ENCODE peak calls at places on chromosomes 7 and 10, in seven cellular contexts. W is stomach, E is breast epithelium, H is HCT116, M is K562, B is transverse colon, C is endothelial cell of umbilical vein. I is an unnamed sample.

GRCh38 chr10:94279835-94280709 is 82.7 kb downstream of the NOC3L start:
- DNase-seq in W (peak; percentile 32), E (no peak), H (peak; percentile 24), M (peak; percentile 63), B (peak; percentile 46), C (peak; percentile 72), I (no peak)

GRCh38 chr10:45460235-45460878 is 86.3 kb downstream of the ALOX5 start:
- DNase-seq in W (no peak), E (no peak), H (no peak), M (no peak), B (peak; percentile 37), C (no peak), I (no peak)

GRCh38 chr7:44309271-44310091 is 15.9 kb downstream of the CAMK2B start:
- DNase-seq in W (peak; percentile 67), E (peak; percentile 60), H (no peak), M (peak; percentile 58), B (peak; percentile 46), C (peak; percentile 56), I (peak; percentile 93)

GRCh38 chr10:101014966-101015581 is 15.5 kb downstream of the LZTS2 start:
- DNase-seq in W (no peak), E (no peak), H (no peak), M (peak; percentile 21), B (no peak), C (no peak), I (no peak)

GRCh38 chr7:121313220-121313792 is 15.5 kb upstream of the WNT16 start:
- DNase-seq in W (no peak), E (no peak), H (no peak), M (no peak), B (peak; percentile 29), C (no peak), I (no peak)

GRCh38 chr7:10855583-10855982 is 118.1 kb upstream of the PHF14 start:
- DNase-seq in W (no peak), E (no peak), H (no peak), M (no peak), B (no peak), C (no peak), I (peak; percentile 59)

GRCh38 chr7:159030490-159031134 is 114.1 kb downstream of the VIPR2 start:
- DNase-seq in W (peak; percentile 64), E (peak; percentile 61), H (peak; percentile 27), M (peak; percentile 87), B (peak; percentile 56), C (peak; percentile 19), I (peak; percentile 60)

GRCh38 chr7:14403587-14403986 is 414.1 kb upstream of the ETV1 start:
- DNase-seq in W (no peak), E (no peak), H (no peak), M (no peak), B (no peak), C (no peak), I (no peak)

GRCh38 chr7:127881564-127881963 is 149.7 kb downstream of the LRRC4 start:
- DNase-seq in W (no peak), E (no peak), H (no peak), M (no peak), B (no peak), C (no peak), I (no peak)

GRCh38 chr7:84202855-84203254 is 8.3 kb upstream of the SEMA3A start:
- DNase-seq in W (no peak), E (no peak), H (no peak), M (no peak), B (no peak), C (no peak), I (no peak)

GRCh38 chr7:123961731-123962130 is 36.7 kb downstream of the SPAM1 start:
- DNase-seq in W (no peak), E (no peak), H (no peak), M (no peak), B (no peak), C (no peak), I (no peak)

GRCh38 chr10:79295593-79295992 is 51.7 kb upstream of the PPIF start:
- DNase-seq in W (no peak), E (no peak), H (no peak), M (no peak), B (peak; percentile 36), C (no peak), I (no peak)

GRCh38 chr10:133442967-133443924 is 10.5 kb upstream of the SCART1 start:
- DNase-seq in W (no peak), E (peak; percentile 33), H (no peak), M (no peak), B (no peak), C (no peak), I (no peak)

GRCh38 chr7:73647725-73648592 is 19.7 kb upstream of the VPS37D start:
- DNase-seq in W (peak; percentile 28), E (no peak), H (no peak), M (no peak), B (peak; percentile 83), C (no peak), I (peak; percentile 87)

GRCh38 chr7:51543801-51544553 is 227.4 kb upstream of the COBL start:
- DNase-seq in W (no peak), E (no peak), H (no peak), M (no peak), B (no peak), C (no peak), I (no peak)

GRCh38 chr10:62545667-62546066 is 171.5 kb downstream of the ZNF365 start:
- DNase-seq in W (no peak), E (no peak), H (no peak), M (no peak), B (no peak), C (no peak), I (peak; percentile 26)

GRCh38 chr7:26705567-26705966 is 158.8 kb downstream of the SKAP2 start:
- DNase-seq in W (no peak), E (no peak), H (no peak), M (no peak), B (no peak), C (peak; percentile 96), I (no peak)

DNA sequence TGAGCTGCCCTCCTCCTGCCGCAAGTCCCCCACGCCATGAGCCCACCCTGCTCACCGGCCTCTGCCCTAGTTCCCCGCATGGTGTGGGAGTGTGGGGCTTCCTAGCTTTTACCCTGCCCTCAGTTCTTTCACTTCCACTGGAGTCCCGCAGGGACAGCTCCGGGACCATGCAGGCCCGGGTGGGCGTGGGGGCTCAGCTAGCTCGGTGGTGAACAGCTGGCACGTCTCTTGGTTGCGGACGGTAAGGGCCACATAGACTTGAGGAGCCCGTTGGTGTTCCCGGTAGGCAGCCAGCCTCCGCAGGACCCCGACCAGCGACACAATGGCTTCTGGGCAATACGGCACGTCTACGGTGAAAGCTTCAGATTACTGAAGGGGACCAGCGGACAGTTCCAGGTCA is 108.9 kb upstream of the CCZ1B start:
- DNase-seq in W (no peak), E (no peak), H (no peak), M (no peak), B (no peak), C (no peak), I (no peak)
- TF ChIP-seq POLR2A in W (no peak), E (no peak), H (no peak), M (no peak), B (no peak), C (no peak), I (no peak)

GRCh38 chr7:86898171-86898570 is 161.3 kb downstream of the ELAPOR2 start:
- DNase-seq in W (no peak), E (no peak), H (no peak), M (no peak), B (no peak), C (no peak), I (no peak)

GRCh38 chr7:86904949-86905834 is 154.3 kb downstream of the ELAPOR2 start:
- DNase-seq in W (no peak), E (no peak), H (no peak), M (peak; percentile 50), B (no peak), C (peak; percentile 31), I (no peak)

GRCh38 chr7:86900886-86901285 is 158.6 kb downstream of the ELAPOR2 start:
- DNase-seq in W (no peak), E (no peak), H (no peak), M (no peak), B (no peak), C (no peak), I (no peak)
- H3K4me3 ChIP-seq in W (no peak overlapping the region), E (no peak overlapping the region), H (no peak overlapping the region), M (no peak overlapping the region), B (no peak overlapping the region), C (no peak overlapping the region), I (no peak overlapping the region)

GRCh38 chr10:96642530-96642929 is 55.7 kb upstream of the TM9SF3 start:
- DNase-seq in W (no peak), E (no peak), H (no peak), M (no peak), B (no peak), C (no peak), I (no peak)
- TF ChIP-seq POLR2AphosphoS5 in W (no peak), E (no peak), H (no peak), M (no peak), B (no peak), C (no peak), I (no peak)

DNA sequence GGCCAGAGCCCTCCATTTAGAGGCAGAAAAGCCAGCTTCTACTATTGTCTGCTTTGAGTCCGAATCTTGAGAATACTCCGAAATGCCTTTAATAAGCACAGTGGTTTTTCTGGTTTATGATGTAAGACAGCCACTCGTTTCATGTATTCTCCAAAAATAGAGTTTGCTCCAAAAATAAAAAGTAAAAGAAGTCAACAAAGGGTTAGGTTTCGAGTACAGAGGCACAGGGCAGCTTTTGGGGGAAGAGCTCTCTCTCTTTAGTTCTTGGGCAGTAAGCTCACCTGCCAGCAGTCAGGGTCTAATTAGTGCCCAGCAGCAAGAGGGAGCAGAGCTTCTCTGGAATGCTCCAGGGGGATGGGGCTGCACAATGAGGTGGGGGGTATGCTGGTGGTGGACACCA is 20.2 kb downstream of the CREB3L2 start:
- DNase-seq in W (no peak), E (no peak), H (no peak), M (no peak), B (peak; percentile 27), C (no peak), I (no peak)
- TF ChIP-seq POLR2A in W (no peak), E (no peak), H (no peak), M (no peak), B (no peak), C (no peak), I (no peak)

DNA sequence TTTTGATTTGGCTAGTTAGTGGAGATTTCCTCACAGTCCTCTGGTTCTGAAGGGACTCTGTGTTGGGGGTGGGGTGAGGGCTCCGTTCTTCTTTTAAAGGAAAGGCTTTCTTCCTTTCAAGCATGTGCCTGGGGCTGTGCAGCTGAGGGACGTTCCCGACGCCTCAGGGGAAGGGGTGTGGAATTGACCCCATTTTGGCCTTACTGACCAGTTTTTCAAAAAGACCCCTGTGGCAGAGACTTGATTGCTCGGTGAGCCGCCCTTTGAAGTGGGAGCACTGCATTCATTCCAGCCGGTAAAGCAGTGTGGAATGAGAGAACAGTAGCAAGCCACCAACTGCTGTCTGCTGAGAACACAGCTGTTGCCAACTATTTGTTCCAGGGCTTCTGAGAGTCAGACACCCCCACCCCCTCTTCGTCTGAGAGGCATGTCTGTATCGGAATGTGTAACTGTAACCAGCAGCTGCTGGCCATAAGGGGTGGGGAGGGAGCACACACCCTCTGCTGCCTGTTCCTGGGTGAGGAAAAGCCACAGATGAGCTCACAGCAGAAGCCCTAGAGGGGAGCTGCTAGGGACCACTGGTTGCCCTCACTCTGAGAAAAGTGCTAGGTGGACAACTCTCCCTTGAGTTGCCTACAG is 33.1 kb downstream of the WBP1L start:
- DNase-seq in W (peak; percentile 71), E (peak; percentile 75), H (no peak), M (peak; percentile 73), B (peak; percentile 71), C (peak; percentile 92), I (no peak)
- H3K4me3 ChIP-seq in W (peak overlapping the region; percentile 27), E (peak overlapping the region; percentile 45), H (no peak overlapping the region), M (no peak overlapping the region), B (no peak overlapping the region), C (peak overlapping the region; percentile 76), I (peak overlapping the region; percentile 44)

I was measured in upper lobe of left lung.